ENCODE peak calls at places on chromosome 4, in six cellular contexts. U is SHP77 treated with DMSO at 0.1 percent for 48 hours; E is heart right ventricle; Y is stimulated activated CD4-positive, alpha-beta T cell treated with anti-CD3 and anti-CD28 coated beads, Interleukin-15, amount 100 ng/mL, for 1 hour; Z is AG08396; F is HepG2. V is an unnamed sample.
A peak's percentile ranks its signal among the peaks of the same experiment; 100 is the strongest.

GRCh38 chr4:146095091-146095690 is 80.3 kb upstream of the LSM6 start:
- DNase-seq in Y (no peak), F (peak; percentile 32), U (peak; percentile 5), Z (peak; percentile 30), E (peak; percentile 27), V (peak; percentile 31)

GRCh38 chr4:142875117-142875516 is 29.0 kb upstream of the INPP4B start:
- DNase-seq in Y (no peak), U (no peak), E (no peak), Z (no peak), F (peak; percentile 19), V (no peak)

GRCh38 chr4:105765690-105766407 is 57.3 kb downstream of the GSTCD start:
- DNase-seq in Y (no peak), F (peak; percentile 8), E (peak; percentile 18), Z (peak; percentile 65), U (no peak), V (peak; percentile 6)

GRCh38 chr4:127203561-127204260 is 429.0 kb upstream of the INTU start:
- DNase-seq in Y (no peak), Z (peak; percentile 38), F (no peak), E (no peak), U (no peak), V (no peak)

GRCh38 chr4:8834681-8835220 is 36.9 kb downstream of the HMX1 start:
- DNase-seq in Y (no peak), E (no peak), U (no peak), Z (no peak), F (no peak), V (no peak)

GRCh38 chr4:183396187-183396738 is 48.2 kb upstream of the CDKN2AIP start:
- DNase-seq in Y (no peak), F (no peak), Z (no peak), U (no peak), E (no peak), V (no peak)

GRCh38 chr4:38751341-38752043 is 31.3 kb downstream of the TLR10 start:
- DNase-seq in Y (no peak), Z (no peak), E (no peak), F (no peak), U (no peak), V (no peak)

GRCh38 chr4:3366893-3367775 is 74.3 kb downstream of the RGS12 start:
- DNase-seq in F (no peak), E (no peak), Z (peak; percentile 5), U (no peak), Y (no peak), V (no peak)

GRCh38 chr4:24659241-24659961 is 75.0 kb upstream of the DHX15 start:
- DNase-seq in Y (no peak), F (no peak), Z (no peak), E (no peak), U (peak; percentile 5), V (no peak)

GRCh38 chr4:120694973-120695372 is 227.6 kb downstream of the PRDM5 start:
- DNase-seq in F (no peak), U (no peak), Y (no peak), Z (peak; percentile 8), E (no peak), V (peak; percentile 26)

V was measured in HEK293T.